ENCODE peak calls at places on chromosome 9, in four cellular contexts. One of them, this sample, is unnamed.

GRCh38 chr9:12604154-12604825 is 88.9 kb upstream of the TYRP1 start:
- DNase-seq in WTC11: no peak
- DNase-seq in K562: no peak
- DNase-seq in HepG2: no peak
- DNase-seq in this sample: peak

GRCh38 chr9:38119570-38119969 is 50.5 kb upstream of the SHB start:
- DNase-seq in WTC11: no peak
- DNase-seq in K562: no peak
- DNase-seq in HepG2: no peak
- DNase-seq in this sample: no peak

GRCh38 chr9:13992136-13992798 is 321.7 kb downstream of the NFIB start:
- DNase-seq in WTC11: no peak
- DNase-seq in K562: no peak
- DNase-seq in HepG2: no peak
- DNase-seq in this sample: no peak

GRCh38 chr9:75941066-75941465 is 50.6 kb downstream of the PCSK5 start:
- DNase-seq in WTC11: no peak
- DNase-seq in K562: no peak
- DNase-seq in HepG2: no peak
- DNase-seq in this sample: no peak

GRCh38 chr9:2610985-2611384 is 10.6 kb upstream of the VLDLR start:
- DNase-seq in WTC11: no peak
- DNase-seq in K562: no peak
- DNase-seq in HepG2: no peak
- DNase-seq in this sample: no peak

GRCh38 chr9:134604834-134605233 is 36.8 kb upstream of the COL5A1 start:
- DNase-seq in WTC11: no peak
- DNase-seq in K562: no peak
- DNase-seq in HepG2: no peak
- DNase-seq in this sample: no peak

GRCh38 chr9:126108240-126108639 is 218.4 kb upstream of the MVB12B start:
- DNase-seq in WTC11: peak
- DNase-seq in K562: no peak
- DNase-seq in HepG2: no peak
- DNase-seq in this sample: peak

GRCh38 chr9:135075234-135076142 is 12.0 kb upstream of the OLFM1 start:
- DNase-seq in WTC11: peak
- DNase-seq in K562: no peak
- DNase-seq in HepG2: no peak
- DNase-seq in this sample: no peak

GRCh38 chr9:34370970-34371880 is 5.5 kb downstream of the MYORG start:
- DNase-seq in WTC11: no peak
- DNase-seq in K562: no peak
- DNase-seq in HepG2: no peak
- DNase-seq in this sample: no peak

GRCh38 chr9:84139296-84140100 is 158.9 kb downstream of the RMI1 start:
- DNase-seq in WTC11: no peak
- DNase-seq in K562: no peak
- DNase-seq in HepG2: no peak
- DNase-seq in this sample: no peak

GRCh38 chr9:114691956-114692295 is 9.9 kb upstream of the TEX48 start:
- DNase-seq in WTC11: no peak
- DNase-seq in K562: no peak
- DNase-seq in HepG2: no peak
- DNase-seq in this sample: no peak

GRCh38 chr9:80378669-80379293 is 807.0 kb downstream of the TLE4 start:
- DNase-seq in WTC11: no peak
- DNase-seq in K562: no peak
- DNase-seq in HepG2: no peak
- DNase-seq in this sample: no peak

GRCh38 chr9:37324691-37325490 is 97.6 kb upstream of the GRHPR start:
- DNase-seq in WTC11: no peak
- DNase-seq in K562: no peak
- DNase-seq in HepG2: no peak
- DNase-seq in this sample: peak

GRCh38 chr9:94140791-94141790 is 56.8 kb downstream of the PTPDC1 start:
- DNase-seq in WTC11: no peak
- DNase-seq in K562: no peak
- DNase-seq in HepG2: no peak
- DNase-seq in this sample: no peak

GRCh38 chr9:126211441-126212074 is 115.1 kb upstream of the MVB12B start:
- DNase-seq in WTC11: no peak
- DNase-seq in K562: no peak
- DNase-seq in HepG2: no peak
- DNase-seq in this sample: no peak

GRCh38 chr9:134192311-134192950 is 28.1 kb upstream of the RNU6ATAC start:
- DNase-seq in WTC11: peak
- DNase-seq in K562: no peak
- DNase-seq in HepG2: no peak
- DNase-seq in this sample: no peak

GRCh38 chr9:113638916-113639315 is 175.4 kb downstream of the RGS3 start:
- DNase-seq in WTC11: no peak
- DNase-seq in K562: no peak
- DNase-seq in HepG2: no peak
- DNase-seq in this sample: no peak

GRCh38 chr9:17783227-17783626 is 204.4 kb downstream of the SH3GL2 start:
- DNase-seq in WTC11: no peak
- DNase-seq in K562: no peak
- DNase-seq in HepG2: no peak
- DNase-seq in this sample: no peak

GRCh38 chr9:35666547-35666946 is 1.6 kb upstream of the ARHGEF39 start:
- DNase-seq in WTC11: no peak
- DNase-seq in K562: no peak
- DNase-seq in HepG2: no peak
- DNase-seq in this sample: no peak

GRCh38 chr9:21252727-21253547 is 13.1 kb upstream of the IFNA14 start:
- DNase-seq in WTC11: peak
- DNase-seq in K562: no peak
- DNase-seq in HepG2: peak
- DNase-seq in this sample: peak

GRCh38 chr9:69891696-69892095 is 71.1 kb downstream of the CFAP95 start:
- DNase-seq in WTC11: no peak
- DNase-seq in K562: no peak
- DNase-seq in HepG2: no peak
- DNase-seq in this sample: no peak

GRCh38 chr9:109812818-109813281 is 32.9 kb downstream of the PALM2AKAP2 start:
- DNase-seq in WTC11: no peak
- DNase-seq in K562: no peak
- DNase-seq in HepG2: no peak
- DNase-seq in this sample: peak

GRCh38 chr9:6692433-6692832 is 46.9 kb upstream of the GLDC start:
- DNase-seq in WTC11: peak
- DNase-seq in K562: no peak
- DNase-seq in HepG2: no peak
- DNase-seq in this sample: no peak

GRCh38 chr9:75197521-75197920 is 109.2 kb downstream of the OSTF1 start:
- DNase-seq in WTC11: no peak
- DNase-seq in K562: no peak
- DNase-seq in HepG2: no peak
- DNase-seq in this sample: no peak

GRCh38 chr9:70093944-70094343 is 50.3 kb downstream of the MAMDC2 start:
- DNase-seq in WTC11: no peak
- DNase-seq in K562: no peak
- DNase-seq in HepG2: no peak
- DNase-seq in this sample: no peak

GRCh38 chr9:73558471-73558870 is 406.8 kb downstream of the ANXA1 start:
- DNase-seq in WTC11: no peak
- DNase-seq in K562: no peak
- DNase-seq in HepG2: no peak
- DNase-seq in this sample: no peak
- TF ChIP-seq ELF4 in WTC11: no peak
- TF ChIP-seq ELF4 in K562: no peak
- TF ChIP-seq ELF4 in HepG2: no peak
- TF ChIP-seq ELF4 in this sample: no peak

DNA sequence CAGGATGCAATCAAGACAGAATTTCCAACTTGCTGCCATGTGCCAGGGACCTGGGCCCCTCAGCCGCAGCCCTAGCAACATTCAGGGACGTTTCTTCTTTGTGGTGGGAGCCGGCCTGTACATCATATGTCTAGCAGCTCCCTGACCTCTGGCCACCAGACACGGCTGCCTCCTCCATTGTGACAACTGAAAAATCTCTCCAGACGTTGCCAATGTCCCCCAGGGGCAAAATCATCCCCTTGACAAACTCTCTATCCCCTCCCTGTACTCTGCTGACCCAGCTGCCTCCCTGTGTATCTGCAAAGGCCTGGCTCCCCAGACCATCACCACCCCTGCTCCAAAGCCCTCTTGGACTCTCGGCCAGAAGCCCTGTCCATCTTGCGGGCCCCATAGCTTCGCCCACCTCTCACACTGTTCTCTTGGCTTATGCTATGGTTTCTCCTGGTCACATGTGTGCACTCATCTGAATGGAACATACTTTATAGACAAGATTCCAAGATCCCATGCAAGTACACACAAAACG is 40.8 kb downstream of the BICD2 start:
- DNase-seq in WTC11: no peak
- DNase-seq in K562: no peak
- DNase-seq in HepG2: no peak
- DNase-seq in this sample: no peak
- TF ChIP-seq ELF4 in WTC11: no peak
- TF ChIP-seq ELF4 in K562: no peak
- TF ChIP-seq ELF4 in HepG2: no peak
- TF ChIP-seq ELF4 in this sample: no peak

DNA sequence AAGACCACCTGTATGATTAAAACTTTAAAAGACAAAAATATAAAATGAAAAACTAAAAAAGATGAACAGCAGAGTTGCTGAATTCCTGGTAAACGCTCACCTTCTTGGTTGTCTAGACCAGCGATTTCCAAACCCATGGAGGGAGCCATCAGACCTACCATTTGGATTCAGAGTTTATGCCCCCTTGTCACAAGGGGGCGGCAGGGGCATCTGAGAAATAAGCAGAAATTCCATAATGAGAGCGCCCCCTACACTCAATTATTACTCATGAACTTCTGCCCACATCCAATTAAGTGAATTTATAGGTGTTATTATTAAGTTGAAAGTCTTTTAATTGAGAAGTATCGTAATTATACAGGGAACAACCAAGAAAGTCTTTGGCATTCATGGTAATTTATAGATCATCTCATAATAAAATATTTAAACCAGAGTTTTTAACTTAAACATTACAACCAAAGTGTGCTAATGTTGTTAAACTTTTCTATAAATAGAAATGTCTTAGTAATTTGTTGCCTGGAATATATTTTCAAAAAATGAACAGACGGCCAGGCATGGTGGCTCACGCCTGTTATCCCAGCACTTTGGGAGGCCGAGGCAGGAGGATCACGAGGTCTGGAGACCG is 35.2 kb upstream of the SPATA31C2 start:
- DNase-seq in WTC11: peak
- DNase-seq in K562: peak
- DNase-seq in HepG2: peak
- DNase-seq in this sample: peak
- TF ChIP-seq ELF4 in WTC11: no peak
- TF ChIP-seq ELF4 in K562: no peak
- TF ChIP-seq ELF4 in HepG2: no peak
- TF ChIP-seq ELF4 in this sample: no peak

DNA sequence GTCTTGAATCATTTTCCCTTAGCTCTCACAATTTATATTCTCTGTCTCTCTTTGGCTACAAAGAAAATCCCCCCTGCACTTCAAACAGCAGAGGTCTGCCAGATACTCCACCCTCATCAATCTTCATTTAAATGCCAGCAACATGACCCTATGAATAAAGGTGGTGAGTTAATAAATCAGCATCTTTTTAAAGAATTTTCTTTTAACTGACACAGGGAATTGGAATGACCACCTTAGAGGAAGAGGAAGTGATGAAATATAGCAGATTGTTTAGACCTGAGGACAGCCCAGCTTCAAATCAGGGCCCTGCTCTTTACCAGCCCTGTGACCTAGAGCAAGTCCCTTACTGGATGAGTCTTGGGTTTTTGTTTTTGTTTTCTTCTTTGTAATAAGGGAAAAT is 223.1 kb upstream of the PAPPA start:
- DNase-seq in WTC11: no peak
- DNase-seq in K562: no peak
- DNase-seq in HepG2: no peak
- DNase-seq in this sample: no peak
- TF ChIP-seq ELF4 in WTC11: no peak
- TF ChIP-seq ELF4 in K562: no peak
- TF ChIP-seq ELF4 in HepG2: no peak
- TF ChIP-seq ELF4 in this sample: no peak

GRCh38 chr9:86352440-86353106 is 1.6 kb downstream of the TUT7 start:
- DNase-seq in WTC11: no peak
- DNase-seq in K562: peak
- DNase-seq in HepG2: no peak
- DNase-seq in this sample: no peak
- TF ChIP-seq ELF4 in WTC11: no peak
- TF ChIP-seq ELF4 in K562: no peak
- TF ChIP-seq ELF4 in HepG2: no peak
- TF ChIP-seq ELF4 in this sample: no peak

DNA sequence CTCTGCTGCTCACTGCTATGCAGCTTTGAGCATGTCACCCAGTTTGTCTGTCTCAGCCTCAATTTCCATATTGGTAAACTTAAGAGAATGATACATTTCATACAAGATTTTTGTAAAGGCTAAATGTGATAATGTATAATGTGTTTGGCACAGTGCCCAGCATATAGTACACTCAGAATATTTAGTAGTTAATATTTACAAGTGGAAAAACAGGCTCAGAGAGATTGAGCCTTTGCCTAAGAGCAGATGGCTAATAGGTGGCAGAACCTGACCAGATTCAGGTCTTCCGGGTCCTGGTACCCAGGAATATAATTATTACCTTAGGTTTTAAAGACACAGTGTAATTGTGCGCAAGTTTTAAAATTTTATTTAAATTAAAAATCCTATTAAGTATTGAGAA is 46.8 kb upstream of the KIAA1958 start:
- DNase-seq in WTC11: no peak
- DNase-seq in K562: no peak
- DNase-seq in HepG2: no peak
- DNase-seq in this sample: no peak
- TF ChIP-seq ELF4 in WTC11: no peak
- TF ChIP-seq ELF4 in K562: no peak
- TF ChIP-seq ELF4 in HepG2: no peak
- TF ChIP-seq ELF4 in this sample: no peak

GRCh38 chr9:95509851-95510529 is 6.8 kb downstream of the PTCH1 start:
- DNase-seq in WTC11: no peak
- DNase-seq in K562: no peak
- DNase-seq in HepG2: no peak
- DNase-seq in this sample: no peak
- TF ChIP-seq ELF4 in WTC11: no peak
- TF ChIP-seq ELF4 in K562: no peak
- TF ChIP-seq ELF4 in HepG2: peak
- TF ChIP-seq ELF4 in this sample: no peak

GRCh38 chr9:99433555-99433954 is 211.5 kb downstream of the SEC61B start:
- DNase-seq in WTC11: no peak
- DNase-seq in K562: peak
- DNase-seq in HepG2: peak
- DNase-seq in this sample: peak
- TF ChIP-seq ELF4 in WTC11: no peak
- TF ChIP-seq ELF4 in K562: no peak
- TF ChIP-seq ELF4 in HepG2: no peak
- TF ChIP-seq ELF4 in this sample: no peak

GRCh38 chr9:132776268-132776667 is 101.8 kb downstream of the AK8 start:
- DNase-seq in WTC11: no peak
- DNase-seq in K562: no peak
- DNase-seq in HepG2: no peak
- DNase-seq in this sample: no peak
- TF ChIP-seq ELF4 in WTC11: no peak
- TF ChIP-seq ELF4 in K562: no peak
- TF ChIP-seq ELF4 in HepG2: no peak
- TF ChIP-seq ELF4 in this sample: no peak

This sample was measured in HEK293T.